ENCODE peak calls at places on chromosomes 5 and 9, in ten cellular contexts. C is stimulated activated CD8-positive, alpha-beta memory T cell treated with anti-CD3 and anti-CD28 coated beads, Interleukin-4, amount 100 ng/mL, for 48 hours; A is Jurkat, Clone E6-1; F is GM12892; U is posterior cingulate gyrus; M is HS-5; D is astrocyte of the spinal cord; R is T-helper 17 cell; G is GM23248; J is hepatic stellate cell. T is an unnamed sample.

GRCh38 chr9:115069771-115070170 is 48.2 kb downstream of the TNC start:
- DNase-seq in C (no peak), R (no peak), J (no peak), G (no peak), D (no peak), F (no peak), M (no peak), A (no peak), U (no peak), T (no peak)

GRCh38 chr9:78319197-78320029 is 22.5 kb downstream of the PSAT1 start:
- DNase-seq in A (no peak), C (no peak), G (no peak), F (no peak), D (no peak), U (no peak), M (no peak), J (no peak), R (no peak), T (no peak)

GRCh38 chr5:34660444-34660843 is 4.3 kb downstream of the RAI14 start:
- DNase-seq in J (peak), C (no peak), A (no peak), G (peak), R (no peak), F (no peak), U (no peak), M (no peak), D (peak), T (no peak)

GRCh38 chr9:132994410-132995120 is 16.1 kb downstream of the GFI1B start:
- DNase-seq in A (no peak), F (no peak), R (no peak), C (peak), U (no peak), J (no peak), M (peak), D (no peak), G (peak), T (no peak)

GRCh38 chr9:123329329-123329955 is 26.6 kb upstream of the CRB2 start:
- DNase-seq in M (no peak), A (no peak), G (peak), D (no peak), J (no peak), U (no peak), C (no peak), R (no peak), F (no peak), T (no peak)

GRCh38 chr9:85909390-85909789 is 31.6 kb upstream of the NAA35 start:
- DNase-seq in C (no peak), D (no peak), J (no peak), M (no peak), G (no peak), R (no peak), F (no peak), A (no peak), U (no peak), T (no peak)

GRCh38 chr5:139677404-139678282 is 29.5 kb downstream of the CXXC5 start:
- DNase-seq in G (no peak), U (no peak), D (no peak), J (no peak), F (no peak), C (no peak), R (no peak), A (no peak), M (no peak), T (no peak)

GRCh38 chr5:80703291-80703690 is 48.5 kb upstream of the DHFR start:
- DNase-seq in R (no peak), F (no peak), J (no peak), M (no peak), C (no peak), A (no peak), D (no peak), U (no peak), G (no peak), T (no peak)

GRCh38 chr9:72856985-72857631 is 95.7 kb downstream of the ALDH1A1 start:
- DNase-seq in J (peak), F (no peak), R (no peak), C (no peak), G (peak), A (peak), U (no peak), M (peak), D (peak), T (no peak)

GRCh38 chr9:83544002-83544698 is 5.9 kb upstream of the FRMD3 start:
- DNase-seq in F (no peak), C (no peak), A (peak), G (peak), D (peak), M (no peak), J (peak), R (no peak), U (no peak), T (no peak)

GRCh38 chr5:153900703-153901395 is 137.9 kb downstream of the FAM114A2 start:
- DNase-seq in A (no peak), U (no peak), F (no peak), R (no peak), J (peak), D (peak), C (no peak), G (peak), M (peak), T (no peak)

GRCh38 chr5:148586796-148587195 is 67.5 kb downstream of the HTR4 start:
- DNase-seq in G (no peak), R (no peak), F (no peak), A (no peak), C (no peak), D (no peak), J (no peak), M (no peak), U (no peak), T (no peak)

GRCh38 chr5:150295741-150296486 is 6.3 kb upstream of the CAMK2A start:
- DNase-seq in A (no peak), C (no peak), G (peak), J (no peak), D (no peak), F (no peak), M (no peak), U (peak), R (no peak), T (no peak)

GRCh38 chr5:122492675-122493074 is 180.6 kb downstream of the SNCAIP start:
- DNase-seq in D (no peak), U (no peak), C (no peak), G (peak), A (no peak), R (no peak), J (no peak), M (no peak), F (no peak), T (no peak)

GRCh38 chr9:115264333-115264732 is 146.4 kb upstream of the TNC start:
- DNase-seq in M (peak), A (no peak), R (no peak), J (peak), D (no peak), F (no peak), C (no peak), G (peak), U (no peak), T (no peak)

GRCh38 chr5:151221574-151221973 is 2.3 kb downstream of the CCDC69 start:
- DNase-seq in U (no peak), J (peak), A (no peak), F (no peak), C (no peak), M (no peak), R (no peak), G (peak), D (no peak), T (no peak)

GRCh38 chr5:127839496-127840197 is 136.5 kb downstream of the CCDC192 start:
- DNase-seq in R (no peak), C (no peak), F (no peak), A (no peak), J (no peak), G (no peak), U (no peak), D (no peak), M (no peak), T (no peak)

GRCh38 chr9:126483468-126484056 is 130.2 kb upstream of the LMX1B start:
- DNase-seq in F (no peak), R (no peak), U (no peak), D (no peak), G (no peak), J (no peak), A (no peak), M (no peak), C (no peak), T (no peak)

GRCh38 chr5:97478513-97478912 is 295.5 kb upstream of the RIOK2 start:
- DNase-seq in U (no peak), F (no peak), G (no peak), M (no peak), D (no peak), A (no peak), C (no peak), J (no peak), R (no peak), T (no peak)

GRCh38 chr5:111144352-111144930 is 52.3 kb downstream of the WDR36 start:
- DNase-seq in D (peak), U (no peak), M (no peak), C (no peak), G (peak), F (no peak), J (no peak), A (no peak), R (no peak), T (no peak)

GRCh38 chr5:1659100-1660036 is 135.6 kb upstream of the LPCAT1 start:
- DNase-seq in U (no peak), A (no peak), J (no peak), C (no peak), G (no peak), D (no peak), F (no peak), M (no peak), R (no peak), T (peak)

GRCh38 chr5:73963021-73963420 is 337.0 kb downstream of the ARHGEF28 start:
- DNase-seq in M (no peak), C (no peak), F (no peak), R (no peak), J (no peak), G (no peak), A (no peak), D (no peak), U (no peak), T (no peak)

GRCh38 chr5:120510994-120511686 is 47.0 kb downstream of the PRR16 start:
- DNase-seq in A (no peak), R (no peak), F (no peak), D (no peak), M (no peak), G (no peak), U (no peak), J (no peak), C (no peak), T (no peak)

GRCh38 chr5:141664733-141665461 is 13.7 kb upstream of the FCHSD1 start:
- DNase-seq in R (peak), M (no peak), J (peak), C (peak), F (peak), U (peak), G (peak), D (peak), A (peak), T (peak)

GRCh38 chr9:137070906-137071275 is 534 bp upstream of the SAPCD2 start:
- DNase-seq in U (peak), G (no peak), C (no peak), J (peak), M (no peak), D (no peak), F (peak), A (no peak), R (no peak), T (no peak)

GRCh38 chr5:52786391-52786790 is 1.3 kb upstream of the ITGA1 start:
- DNase-seq in J (no peak), C (no peak), R (no peak), G (no peak), U (no peak), A (no peak), M (no peak), D (no peak), F (no peak), T (no peak)

GRCh38 chr9:127712371-127712770 is 3.1 kb downstream of the PTRH1 start:
- DNase-seq in C (no peak), M (no peak), F (no peak), U (no peak), D (no peak), J (no peak), R (no peak), G (no peak), A (no peak), T (no peak)

GRCh38 chr9:35611230-35611797 is 6.3 kb downstream of the TESK1 start:
- DNase-seq in F (peak), U (peak), G (peak), D (peak), J (peak), M (no peak), R (peak), C (peak), A (peak), T (no peak)

GRCh38 chr5:73748510-73749410 is 122.8 kb downstream of the ARHGEF28 start:
- DNase-seq in D (peak), A (no peak), C (no peak), G (no peak), R (no peak), F (no peak), J (peak), U (no peak), M (no peak), T (no peak)

GRCh38 chr5:74624931-74625505 is 15.5 kb downstream of the ENC1 start:
- DNase-seq in J (no peak), G (no peak), U (no peak), F (no peak), R (no peak), D (no peak), M (no peak), A (no peak), C (no peak), T (no peak)

GRCh38 chr9:137316012-137316981 is 14.2 kb upstream of the NRARP start:
- DNase-seq in G (peak), A (no peak), M (no peak), D (no peak), R (no peak), C (no peak), U (no peak), J (peak), F (peak), T (peak)

GRCh38 chr5:78320461-78320860 is 26.0 kb upstream of the AP3B1 start:
- DNase-seq in R (no peak), A (peak), J (peak), F (no peak), U (no peak), D (peak), M (peak), G (peak), C (no peak), T (no peak)

T was measured in type B pancreatic cell.